ENCODE peak calls at places on chromosome 21, in ten cellular contexts. N is Panc1, X is GM23248, J is PC-3, C is heart right ventricle, M is lower lobe of right lung, R is fibroblast of lung, Z is psoas muscle, D is adrenal gland, O is upper lobe of right lung. K is an unnamed sample.

GRCh38 chr21:27713159-27714109 is 746.5 kb upstream of the ADAMTS5 start:
- DNase-seq in J (peak), N (no peak), X (no peak), Z (no peak), O (no peak), M (peak), R (no peak), D (no peak), C (no peak), K (no peak)

GRCh38 chr21:32043458-32043857 is 170.6 kb downstream of the HUNK start:
- DNase-seq in J (no peak), X (no peak), O (no peak), Z (no peak), D (no peak), N (no peak), R (no peak), C (no peak), M (no peak), K (no peak)

GRCh38 chr21:41369105-41369914 is 7.5 kb downstream of the MX2 start:
- DNase-seq in O (peak), Z (peak), M (peak), R (no peak), J (no peak), D (peak), C (peak), N (no peak), X (peak), K (peak)

GRCh38 chr21:29125979-29126378 is 4.5 kb upstream of the MAP3K7CL start:
- DNase-seq in D (no peak), X (no peak), M (no peak), J (no peak), C (no peak), R (no peak), N (no peak), O (no peak), Z (no peak), K (no peak)

GRCh38 chr21:36080386-36080785 is 10.6 kb downstream of the CBR1 start:
- DNase-seq in R (no peak), D (no peak), Z (no peak), J (no peak), X (no peak), N (no peak), C (no peak), M (no peak), O (no peak), K (no peak)

GRCh38 chr21:34994646-34995631 is 54.2 kb downstream of the RUNX1 start:
- DNase-seq in O (no peak), J (no peak), C (no peak), M (peak), N (no peak), R (no peak), Z (peak), X (peak), D (no peak), K (no peak)

GRCh38 chr21:29349702-29350101 is 51.0 kb downstream of the BACH1 start:
- DNase-seq in R (peak), D (no peak), X (no peak), J (no peak), N (no peak), Z (no peak), O (no peak), M (peak), C (no peak), K (no peak)

GRCh38 chr21:44043613-44044012 is 31.5 kb downstream of the TRAPPC10 start:
- DNase-seq in D (peak), J (no peak), M (no peak), C (no peak), X (no peak), R (no peak), O (no peak), Z (no peak), N (no peak), K (no peak)

GRCh38 chr21:14923468-14923867 is 141.3 kb downstream of the NRIP1 start:
- DNase-seq in Z (no peak), J (no peak), R (peak), N (no peak), X (peak), C (no peak), O (no peak), D (no peak), M (no peak), K (no peak)

GRCh38 chr21:46667191-46667734 is 31.8 kb downstream of the PRMT2 start:
- DNase-seq in J (peak), D (no peak), O (no peak), Z (no peak), N (no peak), C (no peak), X (peak), M (no peak), R (peak), K (no peak)

GRCh38 chr21:33039542-33039941 is 13.8 kb downstream of the OLIG2 start:
- DNase-seq in X (no peak), O (no peak), N (no peak), J (no peak), D (no peak), R (no peak), C (no peak), M (no peak), Z (no peak), K (no peak)

GRCh38 chr21:33857846-33858671 is 57.5 kb downstream of the ATP5PO start:
- DNase-seq in D (no peak), O (peak), N (no peak), M (no peak), R (no peak), X (no peak), C (no peak), J (no peak), Z (no peak), K (no peak)

GRCh38 chr21:37912616-37913015 is 3.6 kb downstream of the KCNJ6 start:
- DNase-seq in M (no peak), O (no peak), X (no peak), C (no peak), R (no peak), J (no peak), N (no peak), D (no peak), Z (no peak), K (no peak)

GRCh38 chr21:32403201-32403701 is 9.3 kb upstream of the EVA1C start:
- DNase-seq in M (peak), Z (peak), N (no peak), J (peak), R (peak), O (no peak), D (peak), X (peak), C (peak), K (peak)

DNA sequence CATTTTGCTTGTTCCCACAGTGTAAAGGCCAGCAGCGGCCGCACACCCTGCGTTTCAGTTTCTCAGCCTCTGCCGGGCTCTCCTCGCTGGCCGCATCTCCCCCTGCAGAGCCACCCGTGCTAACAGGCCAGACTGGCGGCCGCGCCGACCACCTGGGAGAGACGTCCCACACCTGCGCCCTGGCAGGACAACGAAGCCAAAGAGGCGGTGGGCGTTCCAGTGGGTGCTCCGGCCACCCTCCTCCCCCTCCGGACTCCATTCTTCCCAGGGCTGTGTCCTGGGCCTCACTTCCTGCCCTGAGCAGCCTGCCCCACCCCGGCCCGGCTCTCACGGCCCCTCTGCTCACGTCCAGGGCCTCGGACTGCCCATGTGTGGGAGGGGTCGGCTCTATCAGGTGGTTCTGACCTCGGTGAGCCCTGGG is 31.9 kb upstream of the SLC19A1 start:
- DNase-seq in D (peak), Z (no peak), M (peak), J (no peak), N (no peak), O (peak), C (no peak), R (no peak), X (no peak), K (no peak)
- H3K27ac ChIP-seq in D (no peak), Z (no peak), M (no peak), J (no peak), N (no peak), O (no peak), C (no peak), R (no peak), X (no peak), K (no peak)

DNA sequence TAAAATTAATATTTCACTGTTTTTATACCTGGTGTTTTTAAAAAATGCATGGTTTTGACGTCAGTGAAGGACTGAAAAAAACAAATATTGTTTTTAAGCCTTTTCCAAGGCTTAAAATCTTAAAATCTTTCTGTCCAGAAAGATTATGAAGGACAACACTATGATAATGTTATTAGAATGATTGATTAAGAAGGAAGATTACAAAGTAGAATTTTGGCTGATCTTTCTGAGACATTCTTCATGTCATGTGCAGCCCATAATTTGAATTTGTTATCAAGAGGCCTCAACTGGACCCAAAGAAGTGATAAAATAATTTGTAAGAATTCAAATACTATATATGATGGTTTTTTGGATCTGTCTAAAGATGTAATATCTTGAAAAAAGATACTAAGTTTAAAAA is 584.4 kb upstream of the CXADR start:
- DNase-seq in C (no peak), M (no peak), D (no peak), O (no peak), R (no peak), N (no peak), X (no peak), J (no peak), Z (no peak), K (no peak)
- H3K27ac ChIP-seq in C (no peak), M (no peak), D (no peak), O (no peak), R (no peak), N (no peak), X (no peak), J (no peak), Z (no peak), K (no peak)

GRCh38 chr21:39011911-39012310 is 171.3 kb downstream of the PSMG1 start:
- DNase-seq in O (no peak), D (no peak), N (no peak), C (no peak), J (no peak), M (no peak), R (no peak), Z (no peak), X (no peak), K (no peak)
- H3K27ac ChIP-seq in O (no peak), D (no peak), N (no peak), C (peak), J (no peak), M (no peak), R (no peak), Z (no peak), X (no peak), K (no peak)

GRCh38 chr21:42864286-42864685 is 15.1 kb downstream of the WDR4 start:
- DNase-seq in J (no peak), D (no peak), R (no peak), Z (no peak), C (no peak), N (no peak), X (no peak), O (no peak), M (no peak), K (no peak)
- H3K27ac ChIP-seq in J (no peak), D (no peak), R (no peak), Z (no peak), C (no peak), N (no peak), X (no peak), O (no peak), M (no peak), K (no peak)